ENCODE peak calls at places on chromosomes 4 and X, in four cellular contexts. One of them, this sample, is unnamed. For H3K4me1, the result is how much of the 10 kb centered on the place peaks cover.

GRCh38 chr4:122584517-122584916 is 36.3 kb downstream of the IL21 start:
- DNase-seq in kidney: no peak
- DNase-seq in PC-3: peak
- DNase-seq in CD4-positive, alpha-beta memory T cell: no peak
- DNase-seq in this sample: no peak

GRCh38 chrX:58025979-58026378 is 115.7 kb upstream of the ZXDA start:
- DNase-seq in kidney: no peak
- DNase-seq in CD4-positive, alpha-beta memory T cell: peak
- DNase-seq in PC-3: peak
- DNase-seq in this sample: no peak

GRCh38 chr4:187922274-187922673 is 73.3 kb upstream of the ZFP42 start:
- DNase-seq in kidney: no peak
- DNase-seq in CD4-positive, alpha-beta memory T cell: no peak
- DNase-seq in PC-3: no peak
- DNase-seq in this sample: no peak

GRCh38 chr4:78754872-78755271 is 21.3 kb upstream of the BMP2K start:
- DNase-seq in CD4-positive, alpha-beta memory T cell: no peak
- DNase-seq in kidney: no peak
- DNase-seq in PC-3: no peak
- DNase-seq in this sample: no peak

GRCh38 chr4:31104596-31104995 is 384.4 kb downstream of the PCDH7 start:
- DNase-seq in CD4-positive, alpha-beta memory T cell: no peak
- DNase-seq in PC-3: no peak
- DNase-seq in kidney: no peak
- DNase-seq in this sample: no peak

GRCh38 chr4:53013873-53014272 is 151.8 kb downstream of the RASL11B start:
- DNase-seq in kidney: no peak
- DNase-seq in PC-3: no peak
- DNase-seq in CD4-positive, alpha-beta memory T cell: no peak
- DNase-seq in this sample: no peak

GRCh38 chr4:5802565-5802964 is 90.3 kb downstream of the CRMP1 start:
- DNase-seq in PC-3: no peak
- DNase-seq in CD4-positive, alpha-beta memory T cell: no peak
- DNase-seq in kidney: no peak
- DNase-seq in this sample: no peak

GRCh38 chr4:141465151-141465550 is 171.2 kb upstream of the IL15 start:
- DNase-seq in kidney: no peak
- DNase-seq in CD4-positive, alpha-beta memory T cell: no peak
- DNase-seq in PC-3: no peak
- DNase-seq in this sample: no peak

GRCh38 chrX:150736478-150736877 is 43.3 kb downstream of the MTMR1 start:
- DNase-seq in CD4-positive, alpha-beta memory T cell: no peak
- DNase-seq in PC-3: no peak
- DNase-seq in kidney: no peak
- DNase-seq in this sample: peak

GRCh38 chr4:41038304-41038703 is 176.0 kb downstream of the APBB2 start:
- DNase-seq in kidney: no peak
- DNase-seq in PC-3: no peak
- DNase-seq in CD4-positive, alpha-beta memory T cell: no peak
- DNase-seq in this sample: no peak

GRCh38 chrX:10157545-10157944 is 770 bp downstream of the CLCN4 start:
- DNase-seq in kidney: no peak
- DNase-seq in PC-3: peak
- DNase-seq in CD4-positive, alpha-beta memory T cell: no peak
- DNase-seq in this sample: no peak

GRCh38 chrX:106752101-106752678 is 25.7 kb downstream of the RNF128 start:
- DNase-seq in PC-3: peak
- DNase-seq in kidney: no peak
- DNase-seq in CD4-positive, alpha-beta memory T cell: no peak
- DNase-seq in this sample: no peak

GRCh38 chr4:125784741-125785140 is 470.0 kb downstream of the FAT4 start:
- DNase-seq in CD4-positive, alpha-beta memory T cell: no peak
- DNase-seq in PC-3: no peak
- DNase-seq in kidney: no peak
- DNase-seq in this sample: no peak

GRCh38 chrX:93673869-93674271 is at the start of gene FAM133A:
- DNase-seq in CD4-positive, alpha-beta memory T cell: no peak
- DNase-seq in kidney: no peak
- DNase-seq in PC-3: peak
- DNase-seq in this sample: no peak

GRCh38 chr4:40576651-40577480 is 52.8 kb downstream of the RBM47 start:
- DNase-seq in CD4-positive, alpha-beta memory T cell: no peak
- DNase-seq in kidney: peak
- DNase-seq in PC-3: peak
- DNase-seq in this sample: no peak

GRCh38 chrX:31038585-31039326 is 33.1 kb downstream of the FTHL17 start:
- DNase-seq in CD4-positive, alpha-beta memory T cell: no peak
- DNase-seq in PC-3: peak
- DNase-seq in kidney: no peak
- DNase-seq in this sample: no peak

GRCh38 chr4:3073158-3074077 is 920 bp downstream of the HTT-AS start:
- DNase-seq in CD4-positive, alpha-beta memory T cell: no peak
- DNase-seq in kidney: peak
- DNase-seq in PC-3: no peak
- DNase-seq in this sample: peak

GRCh38 chr4:8198906-8199593 is at the start of gene SH3TC1:
- DNase-seq in PC-3: peak
- DNase-seq in CD4-positive, alpha-beta memory T cell: peak
- DNase-seq in kidney: peak
- DNase-seq in this sample: peak

GRCh38 chr4:91590242-91590641 is 713.5 kb upstream of the GRID2 start:
- DNase-seq in CD4-positive, alpha-beta memory T cell: no peak
- DNase-seq in PC-3: no peak
- DNase-seq in kidney: no peak
- DNase-seq in this sample: no peak

GRCh38 chr4:78058591-78059523 is 1.7 kb downstream of the FRAS1 start:
- DNase-seq in CD4-positive, alpha-beta memory T cell: no peak
- DNase-seq in PC-3: peak
- DNase-seq in kidney: peak
- DNase-seq in this sample: peak

GRCh38 chrX:18377802-18378201 is 23.3 kb upstream of the SCML2 start:
- DNase-seq in PC-3: peak
- DNase-seq in kidney: no peak
- DNase-seq in CD4-positive, alpha-beta memory T cell: peak
- DNase-seq in this sample: peak

GRCh38 chrX:16671005-16671404 is 21.0 kb downstream of the S100G start:
- DNase-seq in kidney: no peak
- DNase-seq in CD4-positive, alpha-beta memory T cell: peak
- DNase-seq in PC-3: peak
- DNase-seq in this sample: peak

GRCh38 chrX:136262812-136263315 is 11.7 kb upstream of the MAP7D3 start:
- DNase-seq in CD4-positive, alpha-beta memory T cell: no peak
- DNase-seq in kidney: no peak
- DNase-seq in PC-3: no peak
- DNase-seq in this sample: no peak

GRCh38 chrX:121103381-121103780 is 56.0 kb downstream of the GLUD2 start:
- DNase-seq in PC-3: peak
- DNase-seq in kidney: no peak
- DNase-seq in CD4-positive, alpha-beta memory T cell: no peak
- DNase-seq in this sample: no peak

GRCh38 chrX:140393507-140393906 is 111.4 kb downstream of the SOX3 start:
- DNase-seq in CD4-positive, alpha-beta memory T cell: no peak
- DNase-seq in PC-3: no peak
- DNase-seq in kidney: no peak
- DNase-seq in this sample: no peak

GRCh38 chrX:24528605-24529004 is 63.5 kb downstream of the PDK3 start:
- DNase-seq in kidney: no peak
- DNase-seq in CD4-positive, alpha-beta memory T cell: no peak
- DNase-seq in PC-3: no peak
- DNase-seq in this sample: no peak

GRCh38 chrX:152861116-152861515 is 30.3 kb downstream of the NSDHL start:
- DNase-seq in kidney: no peak
- DNase-seq in PC-3: peak
- DNase-seq in CD4-positive, alpha-beta memory T cell: no peak
- DNase-seq in this sample: no peak

GRCh38 chr4:26144526-26145167 is 176.2 kb upstream of the RBPJ start:
- DNase-seq in PC-3: no peak
- DNase-seq in CD4-positive, alpha-beta memory T cell: no peak
- DNase-seq in kidney: no peak
- DNase-seq in this sample: no peak

GRCh38 chr4:110970642-110971041 is 347.8 kb upstream of the PITX2 start:
- DNase-seq in PC-3: peak
- DNase-seq in CD4-positive, alpha-beta memory T cell: no peak
- DNase-seq in kidney: no peak
- DNase-seq in this sample: no peak

GRCh38 chr4:5036239-5036638 is 15.0 kb upstream of the STK32B start:
- DNase-seq in CD4-positive, alpha-beta memory T cell: no peak
- DNase-seq in kidney: no peak
- DNase-seq in PC-3: peak
- DNase-seq in this sample: no peak

GRCh38 chrX:30635630-30636029 is 17.6 kb upstream of the GK start:
- DNase-seq in CD4-positive, alpha-beta memory T cell: peak
- DNase-seq in PC-3: peak
- DNase-seq in kidney: no peak
- DNase-seq in this sample: no peak

GRCh38 chr4:185096032-185096653 is 46.9 kb upstream of the SLC25A4 start:
- DNase-seq in PC-3: peak
- DNase-seq in CD4-positive, alpha-beta memory T cell: peak
- DNase-seq in kidney: no peak
- DNase-seq in this sample: peak

GRCh38 chr4:77599378-77599777 is 6.2 kb upstream of the CXCL13 start:
- DNase-seq in kidney: no peak
- DNase-seq in PC-3: peak
- DNase-seq in CD4-positive, alpha-beta memory T cell: no peak
- DNase-seq in this sample: no peak

GRCh38 chr4:128782076-128782715 is 27.3 kb upstream of the JADE1 start:
- DNase-seq in kidney: no peak
- DNase-seq in CD4-positive, alpha-beta memory T cell: peak
- DNase-seq in PC-3: peak
- DNase-seq in this sample: peak

GRCh38 chr4:137909910-137910309 is 332.2 kb downstream of the SLC7A11 start:
- DNase-seq in kidney: no peak
- DNase-seq in PC-3: no peak
- DNase-seq in CD4-positive, alpha-beta memory T cell: no peak
- DNase-seq in this sample: no peak

GRCh38 chrX:12955882-12956703 is 18.8 kb upstream of the TMSB4X start:
- DNase-seq in CD4-positive, alpha-beta memory T cell: peak
- DNase-seq in kidney: peak
- DNase-seq in PC-3: peak
- DNase-seq in this sample: no peak

GRCh38 chr4:22688236-22688635 is 4.5 kb upstream of the GBA3 start:
- DNase-seq in CD4-positive, alpha-beta memory T cell: no peak
- DNase-seq in PC-3: no peak
- DNase-seq in kidney: no peak
- DNase-seq in this sample: no peak

GRCh38 chr4:159273126-159273438 is 170.2 kb downstream of the RAPGEF2 start:
- DNase-seq in PC-3: no peak
- DNase-seq in CD4-positive, alpha-beta memory T cell: no peak
- DNase-seq in kidney: no peak
- DNase-seq in this sample: no peak

GRCh38 chr4:752196-752861 is 46.7 kb downstream of the PCGF3 start:
- DNase-seq in PC-3: no peak
- DNase-seq in CD4-positive, alpha-beta memory T cell: no peak
- DNase-seq in kidney: no peak
- DNase-seq in this sample: no peak
- H3K4me3 ChIP-seq in PC-3: no peak
- H3K4me3 ChIP-seq in CD4-positive, alpha-beta memory T cell: no peak
- H3K4me3 ChIP-seq in kidney: no peak
- H3K4me3 ChIP-seq in this sample: no peak

GRCh38 chrX:40101430-40101802 is 3.7 kb upstream of the BCOR start:
- DNase-seq in kidney: no peak
- DNase-seq in CD4-positive, alpha-beta memory T cell: no peak
- DNase-seq in PC-3: no peak
- DNase-seq in this sample: no peak

GRCh38 chrX:40100537-40101429 is 3.0 kb upstream of the BCOR start:
- DNase-seq in CD4-positive, alpha-beta memory T cell: no peak
- DNase-seq in kidney: no peak
- DNase-seq in PC-3: no peak
- DNase-seq in this sample: no peak

GRCh38 chrX:40099046-40099968 is 1.5 kb upstream of the BCOR start:
- DNase-seq in kidney: peak
- DNase-seq in PC-3: no peak
- DNase-seq in CD4-positive, alpha-beta memory T cell: no peak
- DNase-seq in this sample: peak

GRCh38 chrX:40098264-40099045 is 697 bp upstream of the BCOR start:
- DNase-seq in CD4-positive, alpha-beta memory T cell: peak
- DNase-seq in PC-3: peak
- DNase-seq in kidney: no peak
- DNase-seq in this sample: peak

DNA sequence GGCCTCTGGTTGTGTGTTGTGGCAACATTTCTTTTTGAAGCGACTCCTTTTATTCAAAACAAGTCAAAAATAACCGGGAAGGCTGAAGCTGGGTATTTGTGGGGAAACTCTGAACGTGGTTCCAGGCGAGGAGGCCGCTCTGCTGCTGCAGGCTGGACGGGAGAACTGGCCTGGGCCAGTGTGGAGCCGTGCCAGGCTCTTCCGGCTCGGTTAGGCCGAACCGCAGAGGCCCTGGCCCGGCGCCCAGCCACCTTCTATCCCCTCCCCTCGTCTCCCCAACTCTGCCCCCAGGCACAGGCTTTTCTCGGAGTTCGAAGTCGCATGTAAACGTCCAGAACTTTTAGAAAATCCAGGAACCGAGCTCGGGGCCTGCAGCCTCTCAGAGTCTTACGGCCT is 2.4 kb upstream of the BCOR start:
- DNase-seq in CD4-positive, alpha-beta memory T cell: no peak
- DNase-seq in PC-3: peak
- DNase-seq in kidney: peak
- DNase-seq in this sample: no peak
- H3K4me1 ChIP-seq in CD4-positive, alpha-beta memory T cell: under half
- H3K4me1 ChIP-seq in PC-3: under half
- H3K4me1 ChIP-seq in kidney: under half
- H3K4me1 ChIP-seq in this sample: under half

DNA sequence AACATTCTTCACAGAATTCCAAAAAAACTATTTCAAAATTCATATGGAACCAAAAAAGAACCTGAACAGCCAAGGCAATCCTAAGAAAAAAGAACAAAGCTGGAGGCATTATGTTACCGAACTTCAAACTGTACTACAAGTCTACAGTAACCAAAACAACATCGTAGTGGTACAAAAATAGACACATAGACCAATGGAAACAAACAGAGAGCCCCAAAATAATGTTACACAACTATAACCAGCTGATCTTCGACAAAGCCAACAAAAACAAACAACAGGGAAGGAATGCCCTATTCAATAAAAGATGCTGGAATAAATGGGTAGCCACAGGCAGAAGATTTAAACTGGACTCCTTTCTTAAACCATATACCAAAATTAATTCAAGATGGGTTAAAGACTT is 1189.6 kb downstream of the PCDH18 start:
- DNase-seq in PC-3: no peak
- DNase-seq in CD4-positive, alpha-beta memory T cell: no peak
- DNase-seq in kidney: no peak
- DNase-seq in this sample: no peak
- H3K4me3 ChIP-seq in PC-3: no peak
- H3K4me3 ChIP-seq in CD4-positive, alpha-beta memory T cell: no peak
- H3K4me3 ChIP-seq in kidney: no peak
- H3K4me3 ChIP-seq in this sample: no peak

GRCh38 chr4:168848977-168849687 is 160.9 kb downstream of the CBR4 start:
- DNase-seq in CD4-positive, alpha-beta memory T cell: no peak
- DNase-seq in PC-3: no peak
- DNase-seq in kidney: no peak
- DNase-seq in this sample: no peak
- H3K4me1 ChIP-seq in CD4-positive, alpha-beta memory T cell: under half
- H3K4me1 ChIP-seq in PC-3: under half
- H3K4me1 ChIP-seq in kidney: under half
- H3K4me1 ChIP-seq in this sample: under half

This sample was measured in naive thymus-derived CD4-positive, alpha-beta T cell.